ENCODE peak calls at places on chromosomes 1 and 21, in four cellular contexts. I is HEK293T, K is K562, F is SK-N-SH. U is an unnamed sample.

GRCh38 chr1:224433041-224433670 is 1.4 kb downstream of the WDR26 start:
- DNase-seq in F (peak; percentile 53), K (no peak), I (peak; percentile 32), U (no peak)

GRCh38 chr1:232613752-232614381 is 16.1 kb downstream of the SIPA1L2 start:
- DNase-seq in K (no peak), F (no peak), I (no peak), U (no peak)

GRCh38 chr1:117523111-117523510 is 82.7 kb upstream of the TENT5C start:
- DNase-seq in K (no peak), I (no peak), F (no peak), U (no peak)

GRCh38 chr1:161953256-161953920 is 70.3 kb downstream of the OLFML2B start:
- DNase-seq in F (no peak), I (no peak), K (no peak), U (no peak)

GRCh38 chr1:161096015-161096414 is 2.1 kb upstream of the KLHDC9 start:
- DNase-seq in I (no peak), K (no peak), F (no peak), U (peak; percentile 66)

GRCh38 chr1:47839460-47839760 is 157.8 kb downstream of the TRABD2B start:
- DNase-seq in F (no peak), I (no peak), K (no peak), U (no peak)

GRCh38 chr1:24786191-24786590 is 40.9 kb downstream of the CLIC4 start:
- DNase-seq in F (no peak), K (no peak), I (no peak), U (no peak)

GRCh38 chr1:150537732-150538684 is 11.2 kb upstream of the ADAMTSL4 start:
- DNase-seq in K (no peak), F (no peak), I (no peak), U (no peak)

GRCh38 chr1:181469829-181470228 is 13.5 kb upstream of the CACNA1E start:
- DNase-seq in I (no peak), F (no peak), K (peak; percentile 34), U (no peak)

GRCh38 chr1:34617717-34618116 is 137.1 kb upstream of the GJB5 start:
- DNase-seq in K (no peak), I (no peak), F (no peak), U (no peak)

GRCh38 chr1:169288011-169288414 is 79.6 kb downstream of the NME7 start:
- DNase-seq in F (no peak), K (no peak), I (no peak), U (no peak)

GRCh38 chr1:15573477-15573876 is 11.4 kb downstream of the AGMAT start:
- DNase-seq in K (no peak), I (no peak), F (no peak), U (no peak)

GRCh38 chr1:92623187-92623778 is 136.6 kb upstream of the GFI1 start:
- DNase-seq in F (peak; percentile 27), I (no peak), K (no peak), U (no peak)

GRCh38 chr1:15424981-15425380 is 13.3 kb upstream of the CTRC start:
- DNase-seq in K (no peak), F (no peak), I (no peak), U (no peak)

GRCh38 chr1:16606106-16606505 is 7.3 kb downstream of the NBPF1 start:
- DNase-seq in K (no peak), I (no peak), F (no peak), U (no peak)

GRCh38 chr1:226737819-226738420 is 1.2 kb downstream of the ITPKB start:
- DNase-seq in I (no peak), F (peak; percentile 71), K (no peak), U (no peak)

GRCh38 chr21:32757804-32758203 is 13.8 kb downstream of the PAXBP1 start:
- DNase-seq in K (no peak), F (no peak), I (no peak), U (no peak)

GRCh38 chr1:174682419-174683008 is 234.8 kb downstream of the GPR52 start:
- DNase-seq in I (no peak), F (no peak), K (no peak), U (no peak)

GRCh38 chr1:4531842-4532241 is 122.6 kb upstream of the AJAP1 start:
- DNase-seq in F (no peak), K (no peak), I (no peak), U (no peak)

GRCh38 chr1:4528590-4528989 is 125.8 kb upstream of the AJAP1 start:
- DNase-seq in K (no peak), F (no peak), I (no peak), U (no peak)

GRCh38 chr1:4529579-4530445 is 124.6 kb upstream of the AJAP1 start:
- DNase-seq in I (no peak), F (no peak), K (no peak), U (no peak)

GRCh38 chr1:4527819-4528218 is 126.6 kb upstream of the AJAP1 start:
- DNase-seq in I (no peak), F (no peak), K (no peak), U (no peak)
- TF ChIP-seq FOXM1 in I (no peak), F (no peak), K (no peak), U (no peak)

DNA sequence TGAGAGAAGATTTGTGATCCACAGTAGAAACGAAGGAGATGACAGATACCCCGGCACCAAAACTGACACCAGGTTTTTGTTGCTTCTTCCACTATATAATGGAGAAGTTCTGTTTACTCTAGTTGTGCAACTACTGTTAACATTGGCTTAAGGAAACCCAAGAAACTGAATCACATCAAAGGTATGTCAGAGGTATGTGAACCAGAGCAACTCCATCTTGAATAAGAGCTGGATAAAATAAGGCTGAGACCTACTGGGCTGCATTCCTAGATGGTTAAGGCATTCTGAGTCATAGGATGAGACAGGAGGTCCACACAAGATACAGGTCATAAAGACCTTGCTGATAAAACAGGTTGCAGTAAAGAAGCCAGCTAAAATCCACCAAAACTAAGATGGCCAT is 173.7 kb upstream of the CAMK1G start:
- DNase-seq in I (no peak), F (no peak), K (no peak), U (no peak)
- TF ChIP-seq FOXM1 in I (no peak), F (no peak), K (no peak), U (no peak)

DNA sequence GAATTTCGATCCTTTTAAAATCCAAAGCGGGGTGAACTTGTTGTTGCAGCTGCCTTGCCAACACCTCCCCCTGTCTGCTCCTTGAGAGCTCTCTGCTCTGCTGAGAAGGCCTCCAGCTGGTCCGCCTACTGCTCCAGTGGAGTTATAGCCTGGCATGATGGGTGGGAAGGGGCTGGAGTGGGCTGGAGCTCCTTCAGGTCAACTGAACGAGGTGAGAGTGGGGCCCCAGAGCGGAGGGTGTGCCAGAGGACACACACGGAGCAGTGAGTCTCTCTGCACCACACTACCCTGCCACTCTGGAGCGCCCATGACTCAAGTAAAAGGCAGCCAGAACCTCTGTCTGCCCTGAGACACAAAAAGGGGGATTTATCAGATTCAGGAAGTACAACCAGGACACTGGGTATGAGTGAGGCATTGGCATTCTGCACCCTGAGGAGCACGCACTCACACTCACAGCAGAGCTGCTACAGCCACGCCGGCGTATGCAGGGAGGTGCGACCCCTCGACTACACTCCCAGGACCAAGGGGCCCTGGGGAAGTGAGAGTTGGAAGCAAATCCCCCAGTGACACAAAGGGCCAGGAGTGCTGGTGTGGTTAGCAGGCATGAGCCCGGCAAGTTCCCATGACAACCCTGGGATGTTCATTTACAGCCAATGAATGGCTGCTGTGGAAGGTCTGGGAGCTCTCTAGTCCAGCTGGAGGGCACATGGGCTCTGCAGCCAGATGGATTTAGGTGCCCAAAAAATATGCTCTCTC is 28.0 kb upstream of the EVA1B start:
- DNase-seq in F (peak; percentile 88), I (no peak), K (no peak), U (no peak)
- TF ChIP-seq FOXM1 in F (peak; percentile 15), I (no peak), K (no peak), U (no peak)

DNA sequence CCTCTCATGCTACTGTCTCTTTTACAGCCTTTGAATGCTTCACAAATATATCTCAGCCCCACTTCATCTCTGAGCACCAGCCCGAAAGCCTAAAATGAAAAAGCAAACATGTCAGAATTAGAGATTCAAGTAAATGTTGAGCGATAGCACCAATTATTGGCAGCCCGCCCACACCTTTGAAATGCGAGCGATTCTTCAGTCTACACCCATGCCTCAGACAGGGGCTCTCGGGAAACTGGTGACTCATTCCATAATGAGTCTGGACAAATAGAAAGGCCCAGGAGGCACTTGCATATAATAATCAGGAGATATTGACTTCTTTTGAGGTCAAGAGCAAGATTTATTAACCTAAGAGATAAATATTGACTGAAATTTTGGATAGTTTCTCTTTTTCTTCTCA is 487.3 kb upstream of the PTBP2 start:
- DNase-seq in I (peak; percentile 36), K (no peak), F (no peak), U (no peak)
- TF ChIP-seq FOXM1 in I (no peak), K (no peak), F (no peak), U (no peak)

GRCh38 chr21:45265721-45266517 is 21.8 kb downstream of the POFUT2 start:
- DNase-seq in I (no peak), F (no peak), K (no peak), U (no peak)
- TF ChIP-seq FOXM1 in I (no peak), F (no peak), K (no peak), U (no peak)

GRCh38 chr1:3902546-3902945 is 2.5 kb upstream of the C1orf174 start:
- DNase-seq in F (no peak), K (no peak), I (no peak), U (no peak)
- TF ChIP-seq FOXM1 in F (no peak), K (no peak), I (no peak), U (no peak)

DNA sequence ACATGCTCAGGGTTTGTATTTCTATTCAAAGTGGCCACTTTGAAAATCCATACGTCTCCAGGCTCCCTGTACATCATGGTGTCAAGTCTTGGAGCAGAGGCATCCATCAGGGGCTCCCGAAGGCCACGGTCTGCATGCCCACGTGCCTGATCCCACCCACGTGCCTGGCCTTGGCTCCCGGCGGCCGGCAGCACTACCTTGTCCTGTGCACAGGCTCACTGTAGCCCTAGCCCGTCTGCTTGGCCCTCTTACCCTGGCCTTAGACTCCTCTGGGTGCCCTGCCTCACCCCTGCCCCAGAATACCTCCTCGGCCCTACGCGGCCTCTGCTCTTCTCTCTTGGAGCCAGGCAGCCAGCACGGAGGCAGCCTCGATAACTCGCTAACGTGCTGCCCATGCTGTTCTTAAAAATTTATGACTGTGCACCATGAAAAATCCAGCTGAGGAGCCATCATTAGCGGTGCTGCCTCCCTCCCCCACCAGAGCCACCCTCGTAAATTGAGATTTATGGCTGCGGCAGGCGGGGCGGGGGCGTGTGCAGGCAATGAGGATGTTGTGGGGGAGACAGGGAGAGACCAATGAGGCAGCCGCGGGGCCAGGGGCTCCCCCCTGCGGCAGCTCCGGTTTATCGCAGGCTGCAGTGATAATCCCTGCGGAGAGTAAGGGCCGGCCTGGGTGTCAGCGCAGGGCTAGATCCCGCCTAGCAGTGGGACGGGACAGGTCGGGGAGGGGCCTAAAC is 24.6 kb downstream of the DMAP1 start:
- DNase-seq in I (peak; percentile 97), K (peak; percentile 96), F (peak; percentile 74), U (no peak)
- TF ChIP-seq FOXM1 in I (peak; percentile 20), K (no peak), F (no peak), U (no peak)

GRCh38 chr1:236289492-236290131 is 7.9 kb upstream of the ERO1B start:
- DNase-seq in F (no peak), I (no peak), K (no peak), U (no peak)
- TF ChIP-seq FOXM1 in F (no peak), I (no peak), K (no peak), U (no peak)